ENCODE peak calls at places on chromosomes 7 and 10, in four cellular contexts. A is T-helper 9 cell, H is kidney tubule cell, O is lung. D is an unnamed sample.

GRCh38 chr7:50848203-50848602 is 65.5 kb upstream of the GRB10 start:
- DNase-seq in A (no peak), H (no peak), O (no peak), D (no peak)

GRCh38 chr7:9961161-9961922 is 1012.3 kb upstream of the PHF14 start:
- DNase-seq in A (no peak), H (no peak), O (no peak), D (no peak)

GRCh38 chr7:26789481-26790175 is 74.8 kb downstream of the SKAP2 start:
- DNase-seq in A (no peak), H (no peak), O (no peak), D (no peak)

GRCh38 chr7:159098795-159099194 is 45.9 kb downstream of the VIPR2 start:
- DNase-seq in A (no peak), H (no peak), O (no peak), D (no peak)

GRCh38 chr7:2979951-2980350 is 63.7 kb downstream of the CARD11 start:
- DNase-seq in A (no peak), H (no peak), O (no peak), D (peak)

GRCh38 chr10:60384708-60385398 is 4.8 kb downstream of the ANK3 start:
- DNase-seq in A (no peak), H (peak), O (no peak), D (no peak)

GRCh38 chr10:114278140-114278883 is 39.3 kb downstream of the VWA2 start:
- DNase-seq in A (no peak), H (no peak), O (no peak), D (no peak)

GRCh38 chr7:69412331-69413146 is 185.7 kb upstream of the AUTS2 start:
- DNase-seq in A (no peak), H (peak), O (no peak), D (no peak)